ENCODE peak calls at places on chromosomes 12 and 14, in four cellular contexts. One of them, this sample, is unnamed.

GRCh38 chr12:114911196-114911595 is 227.2 kb upstream of the TBX3 start:
- DNase-seq in sigmoid colon: no peak
- DNase-seq in transverse colon: no peak
- DNase-seq in upper lobe of left lung: no peak
- DNase-seq in this sample: no peak

GRCh38 chr14:64654931-64655330 is 49.3 kb upstream of the PLEKHG3 start:
- DNase-seq in transverse colon: no peak
- DNase-seq in upper lobe of left lung: peak; percentile 65
- DNase-seq in sigmoid colon: no peak
- DNase-seq in this sample: no peak

GRCh38 chr14:99277534-99277933 is 5.5 kb upstream of the BCL11B start:
- DNase-seq in transverse colon: no peak
- DNase-seq in upper lobe of left lung: no peak
- DNase-seq in sigmoid colon: no peak
- DNase-seq in this sample: no peak

GRCh38 chr14:91649930-91650329 is 82.0 kb downstream of the CATSPERB start:
- DNase-seq in upper lobe of left lung: peak; percentile 28
- DNase-seq in sigmoid colon: no peak
- DNase-seq in transverse colon: no peak
- DNase-seq in this sample: no peak

GRCh38 chr14:55133416-55133815 is 4.4 kb downstream of the LGALS3 start:
- DNase-seq in sigmoid colon: no peak
- DNase-seq in upper lobe of left lung: no peak
- DNase-seq in transverse colon: no peak
- DNase-seq in this sample: no peak

GRCh38 chr14:24903337-24903736 is 146.6 kb downstream of the STXBP6 start:
- DNase-seq in sigmoid colon: no peak
- DNase-seq in upper lobe of left lung: no peak
- DNase-seq in transverse colon: no peak
- DNase-seq in this sample: no peak

GRCh38 chr12:112406519-112407488 is 2.6 kb downstream of the RPL6 start:
- DNase-seq in sigmoid colon: no peak
- DNase-seq in transverse colon: no peak
- DNase-seq in upper lobe of left lung: no peak
- DNase-seq in this sample: no peak

GRCh38 chr12:130367003-130367402 is 29.3 kb downstream of the PIWIL1 start:
- DNase-seq in sigmoid colon: no peak
- DNase-seq in transverse colon: no peak
- DNase-seq in upper lobe of left lung: no peak
- DNase-seq in this sample: no peak

GRCh38 chr12:93229494-93230310 is 148.0 kb upstream of the NUDT4 start:
- DNase-seq in transverse colon: no peak
- DNase-seq in upper lobe of left lung: no peak
- DNase-seq in sigmoid colon: no peak
- DNase-seq in this sample: no peak

GRCh38 chr12:104197264-104197663 is 18.3 kb upstream of the TXNRD1 start:
- DNase-seq in sigmoid colon: no peak
- DNase-seq in transverse colon: no peak
- DNase-seq in upper lobe of left lung: no peak
- DNase-seq in this sample: no peak

GRCh38 chr12:29734748-29735147 is 49.0 kb downstream of the TMTC1 start:
- DNase-seq in transverse colon: no peak
- DNase-seq in sigmoid colon: no peak
- DNase-seq in upper lobe of left lung: no peak
- DNase-seq in this sample: no peak

GRCh38 chr12:114658002-114658441 is 26.0 kb downstream of the TBX3 start:
- DNase-seq in transverse colon: no peak
- DNase-seq in sigmoid colon: no peak
- DNase-seq in upper lobe of left lung: no peak
- DNase-seq in this sample: no peak

GRCh38 chr12:128467882-128468281 is 200.9 kb downstream of the TMEM132C start:
- DNase-seq in sigmoid colon: no peak
- DNase-seq in transverse colon: no peak
- DNase-seq in upper lobe of left lung: no peak
- DNase-seq in this sample: no peak

GRCh38 chr12:96239711-96240234 is 45.6 kb downstream of the ELK3 start:
- DNase-seq in upper lobe of left lung: no peak
- DNase-seq in transverse colon: peak; percentile 46
- DNase-seq in sigmoid colon: peak; percentile 95
- DNase-seq in this sample: peak; percentile 81

GRCh38 chr12:52590021-52590420 is 11.2 kb downstream of the KRT72 start:
- DNase-seq in upper lobe of left lung: no peak
- DNase-seq in transverse colon: no peak
- DNase-seq in sigmoid colon: peak; percentile 43
- DNase-seq in this sample: no peak

GRCh38 chr14:83294941-83295340 is 1761.3 kb upstream of the SEL1L start:
- DNase-seq in upper lobe of left lung: no peak
- DNase-seq in transverse colon: no peak
- DNase-seq in sigmoid colon: no peak
- DNase-seq in this sample: no peak

GRCh38 chr14:71321556-71322315 is 414.5 kb downstream of the PCNX1 start:
- DNase-seq in sigmoid colon: no peak
- DNase-seq in upper lobe of left lung: peak; percentile 23
- DNase-seq in transverse colon: no peak
- DNase-seq in this sample: no peak

GRCh38 chr14:71320107-71320733 is 413.0 kb downstream of the PCNX1 start:
- DNase-seq in upper lobe of left lung: peak; percentile 97
- DNase-seq in sigmoid colon: peak; percentile 99
- DNase-seq in transverse colon: peak; percentile 98
- DNase-seq in this sample: peak; percentile 98

GRCh38 chr14:71322660-71323250 is 415.5 kb downstream of the PCNX1 start:
- DNase-seq in upper lobe of left lung: peak; percentile 37
- DNase-seq in transverse colon: no peak
- DNase-seq in sigmoid colon: no peak
- DNase-seq in this sample: no peak

GRCh38 chr14:71319646-71320045 is 412.4 kb downstream of the PCNX1 start:
- DNase-seq in sigmoid colon: no peak
- DNase-seq in upper lobe of left lung: no peak
- DNase-seq in transverse colon: no peak
- DNase-seq in this sample: no peak

GRCh38 chr14:71320734-71321555 is 413.7 kb downstream of the PCNX1 start:
- DNase-seq in transverse colon: peak; percentile 67
- DNase-seq in upper lobe of left lung: peak; percentile 59
- DNase-seq in sigmoid colon: peak; percentile 78
- DNase-seq in this sample: peak; percentile 82
- TF ChIP-seq POLR2AphosphoS5 in transverse colon: peak; percentile 81
- TF ChIP-seq POLR2AphosphoS5 in upper lobe of left lung: peak; percentile 31
- TF ChIP-seq POLR2AphosphoS5 in sigmoid colon: peak; percentile 5
- TF ChIP-seq POLR2AphosphoS5 in this sample: no peak

DNA sequence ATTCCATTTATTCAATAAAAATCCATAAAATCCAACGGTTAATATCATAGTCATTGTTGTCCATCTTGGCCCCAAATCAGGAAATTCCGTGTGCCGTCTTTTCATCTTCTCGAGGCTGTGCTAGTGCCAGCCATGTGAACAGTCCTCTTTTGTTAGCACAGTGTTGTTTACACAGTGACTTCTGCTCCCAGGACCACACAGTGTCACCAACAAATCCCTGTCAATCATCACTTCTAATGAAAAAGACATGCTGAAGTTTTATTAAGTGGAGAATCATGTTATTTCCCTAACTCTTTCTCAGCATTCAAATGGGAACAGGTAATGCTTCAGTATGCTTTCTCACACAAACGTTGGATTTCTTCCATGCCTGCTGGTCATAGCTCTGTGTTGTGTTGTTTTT is 1.9 kb upstream of the SLCO1A2 start:
- DNase-seq in upper lobe of left lung: no peak
- DNase-seq in transverse colon: no peak
- DNase-seq in sigmoid colon: no peak
- DNase-seq in this sample: no peak
- TF ChIP-seq EP300 in upper lobe of left lung: no peak
- TF ChIP-seq EP300 in transverse colon: no peak
- TF ChIP-seq EP300 in sigmoid colon: no peak
- TF ChIP-seq EP300 in this sample: no peak

GRCh38 chr12:32450768-32451167 is 51.4 kb downstream of the FGD4 start:
- DNase-seq in sigmoid colon: no peak
- DNase-seq in upper lobe of left lung: peak; percentile 35
- DNase-seq in transverse colon: peak; percentile 22
- DNase-seq in this sample: no peak

GRCh38 chr12:32451816-32452215 is 52.5 kb downstream of the FGD4 start:
- DNase-seq in sigmoid colon: no peak
- DNase-seq in transverse colon: no peak
- DNase-seq in upper lobe of left lung: no peak
- DNase-seq in this sample: no peak

GRCh38 chr12:32455607-32456063 is 56.3 kb downstream of the FGD4 start:
- DNase-seq in sigmoid colon: no peak
- DNase-seq in upper lobe of left lung: no peak
- DNase-seq in transverse colon: no peak
- DNase-seq in this sample: no peak

GRCh38 chr12:32454866-32455265 is 55.5 kb downstream of the FGD4 start:
- DNase-seq in transverse colon: no peak
- DNase-seq in sigmoid colon: no peak
- DNase-seq in upper lobe of left lung: no peak
- DNase-seq in this sample: no peak

GRCh38 chr12:32454075-32454474 is 54.7 kb downstream of the FGD4 start:
- DNase-seq in upper lobe of left lung: no peak
- DNase-seq in sigmoid colon: no peak
- DNase-seq in transverse colon: no peak
- DNase-seq in this sample: no peak
- H3K27ac ChIP-seq in upper lobe of left lung: no peak overlapping the region
- H3K27ac ChIP-seq in sigmoid colon: no peak overlapping the region
- H3K27ac ChIP-seq in transverse colon: peak overlapping the region; percentile 66
- H3K27ac ChIP-seq in this sample: no peak overlapping the region

DNA sequence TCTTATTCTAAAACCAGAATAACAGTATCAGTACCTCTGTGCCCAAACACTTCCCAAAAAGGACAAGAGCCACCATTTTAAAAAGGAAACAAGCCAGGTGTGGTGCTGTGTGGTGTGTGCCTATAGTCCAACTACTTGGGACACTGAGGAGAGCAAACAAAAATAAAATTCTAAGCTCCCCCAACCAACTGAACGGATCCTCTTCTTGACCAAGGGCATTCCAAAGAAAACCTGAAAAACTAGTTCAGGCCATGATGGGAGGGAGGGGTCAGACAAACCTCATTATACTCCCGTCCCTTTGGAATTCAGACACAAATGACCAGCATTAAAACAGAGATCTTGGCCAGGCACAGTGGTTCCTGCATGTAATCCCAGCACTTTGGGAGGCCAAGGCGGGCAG is 20.5 kb downstream of the SLC11A2 start:
- DNase-seq in transverse colon: no peak
- DNase-seq in sigmoid colon: no peak
- DNase-seq in upper lobe of left lung: peak; percentile 38
- DNase-seq in this sample: no peak
- TF ChIP-seq POLR2AphosphoS5 in transverse colon: no peak
- TF ChIP-seq POLR2AphosphoS5 in sigmoid colon: no peak
- TF ChIP-seq POLR2AphosphoS5 in upper lobe of left lung: no peak
- TF ChIP-seq POLR2AphosphoS5 in this sample: no peak

DNA sequence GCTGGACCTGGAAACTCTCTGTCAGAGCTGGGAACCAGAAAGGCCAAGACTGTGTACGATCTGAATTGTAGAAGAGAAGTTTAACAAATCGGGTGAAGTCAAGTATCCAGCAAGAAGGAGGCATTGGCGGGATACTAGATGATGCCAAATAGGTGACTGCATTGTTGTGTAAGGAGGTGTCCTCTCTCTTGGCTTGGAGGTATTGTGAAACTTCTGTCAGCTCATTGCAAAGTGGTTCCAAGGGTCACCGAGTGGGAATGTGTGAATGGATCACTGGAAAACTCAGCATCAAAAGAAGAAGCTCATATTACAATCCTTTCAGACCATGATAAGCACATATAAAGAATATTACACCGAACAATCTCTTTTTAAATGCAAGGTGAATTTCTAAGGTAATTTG is 11.7 kb downstream of the NAV3 start:
- DNase-seq in upper lobe of left lung: no peak
- DNase-seq in sigmoid colon: no peak
- DNase-seq in transverse colon: no peak
- DNase-seq in this sample: no peak
- TF ChIP-seq EP300 in upper lobe of left lung: no peak
- TF ChIP-seq EP300 in sigmoid colon: no peak
- TF ChIP-seq EP300 in transverse colon: no peak
- TF ChIP-seq EP300 in this sample: no peak